ENCODE peak calls at places on chromosome 11, in nine cellular contexts. I, Q, W, P, O, B, G, T and L are unnamed samples.

GRCh38 chr11:33931032-33931431 is 39.2 kb upstream of the LMO2 start:
- DNase-seq in I (no peak), Q (no peak), W (no peak), P (no peak), O (no peak), B (no peak), G (no peak), T (no peak), L (no peak)

GRCh38 chr11:115959098-115959497 is 454.9 kb upstream of the CADM1 start:
- DNase-seq in I (peak; percentile 68), Q (peak; percentile 38), W (no peak), P (no peak), O (no peak), B (peak; percentile 16), G (no peak), T (no peak), L (no peak)

GRCh38 chr11:14021738-14022137 is 59.2 kb downstream of the SPON1 start:
- DNase-seq in I (no peak), Q (no peak), W (no peak), P (no peak), O (no peak), B (no peak), G (no peak), T (no peak), L (no peak)

GRCh38 chr11:119860561-119861094 is 131.6 kb upstream of the NECTIN1 start:
- DNase-seq in I (no peak), Q (no peak), W (no peak), P (no peak), O (no peak), B (no peak), G (no peak), T (no peak), L (no peak)

GRCh38 chr11:8871283-8871775 is 39.7 kb upstream of the AKIP1 start:
- DNase-seq in I (no peak), Q (peak; percentile 82), W (no peak), P (no peak), O (no peak), B (peak; percentile 93), G (peak; percentile 70), T (peak; percentile 44), L (peak; percentile 39)

GRCh38 chr11:74820763-74821162 is 72.1 kb downstream of the RNF169 start:
- DNase-seq in I (no peak), Q (no peak), W (no peak), P (no peak), O (no peak), B (peak; percentile 96), G (no peak), T (no peak), L (no peak)

GRCh38 chr11:123653997-123654565 is 343 bp downstream of the SCN3B start:
- DNase-seq in I (no peak), Q (peak; percentile 81), W (peak; percentile 48), P (no peak), O (no peak), B (peak; percentile 60), G (peak; percentile 62), T (peak; percentile 24), L (no peak)

GRCh38 chr11:64340671-64341335 is 799 bp downstream of the CCDC88B start:
- DNase-seq in I (no peak), Q (peak; percentile 91), W (peak; percentile 86), P (peak; percentile 75), O (peak; percentile 67), B (no peak), G (peak; percentile 69), T (no peak), L (no peak)

GRCh38 chr11:30579348-30579747 is 6.8 kb downstream of the MPPED2 start:
- DNase-seq in I (no peak), Q (no peak), W (no peak), P (no peak), O (no peak), B (no peak), G (no peak), T (no peak), L (no peak)

GRCh38 chr11:66546966-66547661 is 411 bp downstream of the ACTN3 start:
- DNase-seq in I (no peak), Q (no peak), W (no peak), P (no peak), O (no peak), B (no peak), G (no peak), T (no peak), L (peak; percentile 76)

GRCh38 chr11:44727373-44728084 is 767 bp downstream of the TSPAN18 start:
- DNase-seq in I (no peak), Q (peak; percentile 94), W (peak; percentile 79), P (peak; percentile 64), O (peak; percentile 70), B (peak; percentile 71), G (peak; percentile 92), T (peak; percentile 69), L (peak; percentile 43)

GRCh38 chr11:20367313-20367948 is 3.9 kb downstream of the HTATIP2 start:
- DNase-seq in I (no peak), Q (no peak), W (peak; percentile 81), P (no peak), O (no peak), B (peak; percentile 85), G (no peak), T (peak; percentile 79), L (no peak)

GRCh38 chr11:3049430-3050243 is 7.6 kb downstream of the CARS1 start:
- DNase-seq in I (peak; percentile 18), Q (no peak), W (peak; percentile 59), P (peak; percentile 50), O (peak; percentile 73), B (peak; percentile 97), G (no peak), T (peak; percentile 25), L (no peak)

GRCh38 chr11:67561971-67562560 is 21.5 kb upstream of the GSTP1 start:
- DNase-seq in I (no peak), Q (no peak), W (no peak), P (no peak), O (no peak), B (peak; percentile 17), G (no peak), T (no peak), L (no peak)

GRCh38 chr11:8382436-8383053 is 118.9 kb upstream of the LMO1 start:
- DNase-seq in I (no peak), Q (peak; percentile 48), W (no peak), P (no peak), O (no peak), B (peak; percentile 70), G (no peak), T (no peak), L (no peak)

GRCh38 chr11:61124574-61125309 is 22.5 kb downstream of the CD5 start:
- DNase-seq in I (no peak), Q (no peak), W (no peak), P (no peak), O (no peak), B (no peak), G (no peak), T (no peak), L (no peak)

GRCh38 chr11:16395601-16396000 is 39.3 kb upstream of the SOX6 start:
- DNase-seq in I (no peak), Q (no peak), W (no peak), P (no peak), O (no peak), B (peak; percentile 3), G (no peak), T (no peak), L (no peak)

GRCh38 chr11:110470716-110471115 is 41.0 kb downstream of the FDX1 start:
- DNase-seq in I (no peak), Q (no peak), W (no peak), P (no peak), O (no peak), B (peak; percentile 60), G (no peak), T (no peak), L (no peak)

GRCh38 chr11:19976281-19976941 is 183.9 kb downstream of the DBX1 start:
- DNase-seq in I (no peak), Q (no peak), W (no peak), P (no peak), O (no peak), B (no peak), G (no peak), T (no peak), L (no peak)

GRCh38 chr11:125210112-125210511 is 45.6 kb downstream of the PKNOX2 start:
- DNase-seq in I (no peak), Q (no peak), W (no peak), P (no peak), O (no peak), B (peak; percentile 8), G (no peak), T (no peak), L (no peak)

GRCh38 chr11:8339592-8340022 is 75.9 kb upstream of the LMO1 start:
- DNase-seq in I (no peak), Q (peak; percentile 60), W (no peak), P (no peak), O (no peak), B (no peak), G (no peak), T (no peak), L (no peak)

GRCh38 chr11:44120169-44120568 is 24.7 kb downstream of the EXT2 start:
- DNase-seq in I (no peak), Q (no peak), W (no peak), P (no peak), O (no peak), B (no peak), G (peak; percentile 10), T (no peak), L (no peak)

GRCh38 chr11:32172771-32173170 is 81.9 kb downstream of the RCN1 start:
- DNase-seq in I (no peak), Q (no peak), W (no peak), P (no peak), O (no peak), B (peak; percentile 32), G (no peak), T (no peak), L (no peak)

GRCh38 chr11:79506124-79506523 is 65.3 kb upstream of the TENM4 start:
- DNase-seq in I (no peak), Q (no peak), W (no peak), P (no peak), O (no peak), B (no peak), G (no peak), T (no peak), L (no peak)

GRCh38 chr11:17528181-17528691 is 16.0 kb downstream of the USH1C start:
- DNase-seq in I (peak; percentile 20), Q (peak; percentile 85), W (peak; percentile 51), P (no peak), O (peak; percentile 11), B (peak; percentile 11), G (peak; percentile 84), T (no peak), L (no peak)

GRCh38 chr11:45754746-45755145 is 50.2 kb upstream of the SLC35C1 start:
- DNase-seq in I (no peak), Q (no peak), W (no peak), P (no peak), O (no peak), B (peak; percentile 8), G (no peak), T (no peak), L (no peak)

GRCh38 chr11:65189191-65189590 is 7.5 kb downstream of the CAPN1 start:
- DNase-seq in I (no peak), Q (no peak), W (no peak), P (no peak), O (no peak), B (no peak), G (no peak), T (no peak), L (no peak)

GRCh38 chr11:129247129-129247528 is 55.0 kb upstream of the ARHGAP32 start:
- DNase-seq in I (no peak), Q (no peak), W (no peak), P (no peak), O (no peak), B (peak; percentile 85), G (no peak), T (peak; percentile 28), L (no peak)